ENCODE peak calls at places on chromosome 12, in ten cellular contexts. Y is tibial nerve; O is naive thymus-derived CD4-positive, alpha-beta T cell; Q is heart right ventricle; R is suprapubic skin; F is fibroblast of lung; Z is psoas muscle; P is GM23338; I is heart left ventricle; K is A549. M is an unnamed sample. For H3K4me1, the result is how much of the 10 kb centered on the place peaks cover.

GRCh38 chr12:108525681-108526080 is 10.6 kb downstream of the FICD start:
- DNase-seq in F (no peak), K (no peak), R (no peak), O (no peak), Q (no peak), Z (no peak), P (no peak), Y (no peak), I (no peak), M (no peak)

GRCh38 chr12:95380997-95381786 is 92.8 kb upstream of the METAP2 start:
- DNase-seq in Q (no peak), Y (no peak), O (no peak), F (peak), K (no peak), I (no peak), R (no peak), P (no peak), Z (no peak), M (no peak)

GRCh38 chr12:92698466-92698865 is 4.3 kb upstream of the PLEKHG7 start:
- DNase-seq in P (no peak), I (no peak), Z (no peak), K (no peak), F (no peak), O (no peak), Y (no peak), R (no peak), Q (no peak), M (no peak)

GRCh38 chr12:103518899-103519298 is 23.1 kb upstream of the C12orf42 start:
- DNase-seq in K (no peak), Y (no peak), F (no peak), Q (no peak), R (no peak), Z (no peak), O (no peak), P (no peak), I (no peak), M (no peak)

GRCh38 chr12:20194171-20194570 is 174.2 kb upstream of the PDE3A start:
- DNase-seq in O (no peak), K (peak), Y (no peak), Z (no peak), Q (no peak), R (no peak), P (peak), I (no peak), F (peak), M (no peak)

GRCh38 chr12:99769581-99769980 is 122.0 kb downstream of the GARIN6 start:
- DNase-seq in F (no peak), K (no peak), Y (no peak), Z (no peak), O (no peak), R (no peak), Q (no peak), P (no peak), I (no peak), M (no peak)

GRCh38 chr12:119687344-119687865 is 19.5 kb downstream of the PRKAB1 start:
- DNase-seq in F (no peak), O (no peak), Y (no peak), I (no peak), R (no peak), K (no peak), Z (no peak), Q (no peak), P (no peak), M (no peak)

GRCh38 chr12:2999265-2999841 is 40.2 kb downstream of the TEAD4 start:
- DNase-seq in P (peak), O (no peak), Y (no peak), I (no peak), R (no peak), Z (peak), Q (peak), K (no peak), F (no peak), M (no peak)

GRCh38 chr12:56806303-56806702 is 43.2 kb downstream of the HSD17B6 start:
- DNase-seq in K (no peak), Z (no peak), R (no peak), Y (no peak), O (no peak), P (no peak), F (no peak), I (no peak), Q (no peak), M (no peak)

GRCh38 chr12:2957816-2958431 is 1.3 kb upstream of the TEAD4 start:
- DNase-seq in Z (no peak), Y (no peak), R (no peak), P (no peak), Q (no peak), O (no peak), K (no peak), I (no peak), F (no peak), M (no peak)

GRCh38 chr12:11580125-11580751 is 69.2 kb upstream of the ETV6 start:
- DNase-seq in Z (no peak), R (no peak), Y (no peak), P (no peak), O (no peak), K (peak), Q (no peak), F (peak), I (no peak), M (no peak)

GRCh38 chr12:64923536-64923935 is 99.1 kb downstream of the TBC1D30 start:
- DNase-seq in O (no peak), Y (no peak), Q (no peak), R (no peak), F (no peak), I (no peak), Z (no peak), K (no peak), P (no peak), M (no peak)

GRCh38 chr12:108589028-108589839 is 8.7 kb downstream of the TMEM119 start:
- DNase-seq in Z (no peak), P (no peak), F (peak), Y (no peak), Q (no peak), I (no peak), O (no peak), K (no peak), R (no peak), M (no peak)

GRCh38 chr12:106358410-106359241 is 1.1 kb downstream of the POLR3B start:
- DNase-seq in R (no peak), Q (no peak), F (peak), Y (no peak), Z (peak), O (no peak), P (no peak), I (peak), K (no peak), M (no peak)

GRCh38 chr12:54169036-54169435 is 19.7 kb downstream of the SMUG1 start:
- DNase-seq in F (no peak), Z (no peak), K (no peak), P (no peak), Y (no peak), I (no peak), Q (no peak), R (no peak), O (no peak), M (no peak)

GRCh38 chr12:103955811-103956514 is 9.7 kb upstream of the TDG start:
- DNase-seq in Y (no peak), Q (no peak), O (no peak), P (no peak), Z (no peak), K (no peak), I (no peak), R (no peak), F (no peak), M (no peak)

GRCh38 chr12:83796527-83796926 is 1109.8 kb downstream of the TMTC2 start:
- DNase-seq in I (no peak), O (no peak), Z (no peak), P (peak), Y (no peak), Q (no peak), R (no peak), K (no peak), F (no peak), M (no peak)

GRCh38 chr12:460301-461230 is 827 bp downstream of the B4GALNT3 start:
- DNase-seq in P (peak), Z (peak), R (no peak), F (no peak), I (no peak), O (peak), Y (no peak), K (no peak), Q (peak), M (no peak)

DNA sequence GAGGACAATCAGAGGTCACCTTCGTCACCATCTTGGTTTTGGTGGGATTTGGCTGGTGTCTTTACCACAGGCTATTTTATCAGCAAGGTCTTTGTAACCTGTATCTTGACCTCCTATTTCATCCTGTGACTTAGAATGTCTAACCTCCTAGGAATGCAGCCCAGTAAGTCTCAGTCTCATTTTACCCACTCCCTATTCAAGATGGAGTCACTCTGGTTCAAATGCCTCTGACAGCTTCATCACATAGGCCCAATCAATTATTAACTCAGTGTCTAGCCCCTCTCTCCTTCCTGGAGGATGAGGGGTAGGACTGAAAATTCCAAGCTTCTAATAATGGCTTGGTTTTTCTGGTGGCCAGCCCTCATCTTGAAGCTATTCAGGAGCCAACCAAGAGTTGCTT is 111.4 kb upstream of the NAP1L1 start:
- DNase-seq in F (no peak), I (no peak), Y (no peak), P (no peak), O (no peak), K (no peak), Q (no peak), R (no peak), Z (no peak), M (no peak)
- H3K4me1 ChIP-seq in F (under half), I (under half), Y (under half), P (under half), O (under half), K (under half), Q (under half), R (under half), Z (under half), M (under half)

GRCh38 chr12:132432721-132433577 is 57.0 kb upstream of the FBRSL1 start:
- DNase-seq in R (no peak), K (no peak), P (no peak), I (no peak), O (no peak), Z (peak), Y (no peak), F (peak), Q (no peak), M (no peak)

GRCh38 chr12:132433641-132434395 is 56.1 kb upstream of the FBRSL1 start:
- DNase-seq in F (no peak), Y (no peak), Z (no peak), K (no peak), I (no peak), P (no peak), R (no peak), Q (no peak), O (no peak), M (no peak)

GRCh38 chr12:132429932-132430643 is 59.9 kb upstream of the FBRSL1 start:
- DNase-seq in F (no peak), Y (no peak), R (no peak), I (no peak), Z (no peak), O (peak), P (peak), Q (no peak), K (peak), M (no peak)

GRCh38 chr12:132430838-132431826 is 58.8 kb upstream of the FBRSL1 start:
- DNase-seq in Z (no peak), R (no peak), P (peak), Y (no peak), I (no peak), K (no peak), F (no peak), Q (no peak), O (no peak), M (no peak)

GRCh38 chr12:132432126-132432525 is 57.8 kb upstream of the FBRSL1 start:
- DNase-seq in Z (no peak), O (no peak), R (no peak), I (no peak), F (no peak), Y (no peak), K (no peak), P (no peak), Q (no peak), M (no peak)
- H3K27ac ChIP-seq in Z (no peak), O (no peak), R (no peak), I (no peak), F (no peak), Y (no peak), K (no peak), P (no peak), Q (no peak), M (no peak)

GRCh38 chr12:122977153-122977552 is 2.1 kb downstream of the OGFOD2 start:
- DNase-seq in Q (no peak), F (no peak), K (no peak), I (no peak), P (no peak), O (no peak), Y (no peak), Z (no peak), R (no peak), M (no peak)
- H3K4me1 ChIP-seq in Q (under half), F (under half), K (under half), I (half or more), P (under half), O (under half), Y (under half), Z (under half), R (half or more), M (under half)

DNA sequence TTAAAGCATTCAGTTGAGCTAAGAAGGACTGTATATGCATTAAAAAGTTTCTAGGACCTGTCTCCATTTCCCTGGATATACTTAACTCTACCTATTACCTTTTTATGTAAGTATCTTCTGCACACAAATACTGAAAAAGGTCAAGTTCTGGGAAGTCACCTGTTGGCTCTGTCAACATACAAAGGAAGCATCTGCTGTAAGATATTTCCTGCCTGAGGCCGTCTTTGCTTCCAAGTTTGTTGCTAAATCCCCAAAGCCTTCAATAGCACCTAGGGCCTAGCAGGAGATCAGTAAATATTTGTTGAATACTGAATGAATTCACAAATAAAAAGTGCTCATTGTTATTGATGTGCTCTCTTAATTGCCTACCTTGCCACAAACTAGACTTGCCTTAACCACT is 188.4 kb downstream of the DUSP6 start:
- DNase-seq in K (peak), Q (no peak), F (no peak), Z (no peak), Y (no peak), P (no peak), R (no peak), I (no peak), O (no peak), M (no peak)
- H3K27ac ChIP-seq in K (no peak), Q (peak), F (no peak), Z (no peak), Y (no peak), P (no peak), R (no peak), I (peak), O (no peak), M (peak)

GRCh38 chr12:1740161-1740948 is 49.5 kb downstream of the ADIPOR2 start:
- DNase-seq in R (no peak), I (no peak), P (no peak), Q (no peak), Y (no peak), O (no peak), K (no peak), Z (no peak), F (no peak), M (no peak)

GRCh38 chr12:1739368-1739767 is 48.5 kb downstream of the ADIPOR2 start:
- DNase-seq in R (no peak), F (no peak), Q (no peak), O (no peak), Y (no peak), Z (no peak), I (no peak), K (no peak), P (no peak), M (no peak)

GRCh38 chr12:1738480-1738879 is 47.6 kb downstream of the ADIPOR2 start:
- DNase-seq in I (no peak), R (no peak), O (no peak), Z (no peak), P (no peak), F (no peak), K (no peak), Y (no peak), Q (no peak), M (no peak)

GRCh38 chr12:1744932-1745331 is 54.1 kb downstream of the ADIPOR2 start:
- DNase-seq in O (no peak), F (no peak), Y (no peak), R (no peak), Q (no peak), P (peak), Z (no peak), I (no peak), K (no peak), M (no peak)

DNA sequence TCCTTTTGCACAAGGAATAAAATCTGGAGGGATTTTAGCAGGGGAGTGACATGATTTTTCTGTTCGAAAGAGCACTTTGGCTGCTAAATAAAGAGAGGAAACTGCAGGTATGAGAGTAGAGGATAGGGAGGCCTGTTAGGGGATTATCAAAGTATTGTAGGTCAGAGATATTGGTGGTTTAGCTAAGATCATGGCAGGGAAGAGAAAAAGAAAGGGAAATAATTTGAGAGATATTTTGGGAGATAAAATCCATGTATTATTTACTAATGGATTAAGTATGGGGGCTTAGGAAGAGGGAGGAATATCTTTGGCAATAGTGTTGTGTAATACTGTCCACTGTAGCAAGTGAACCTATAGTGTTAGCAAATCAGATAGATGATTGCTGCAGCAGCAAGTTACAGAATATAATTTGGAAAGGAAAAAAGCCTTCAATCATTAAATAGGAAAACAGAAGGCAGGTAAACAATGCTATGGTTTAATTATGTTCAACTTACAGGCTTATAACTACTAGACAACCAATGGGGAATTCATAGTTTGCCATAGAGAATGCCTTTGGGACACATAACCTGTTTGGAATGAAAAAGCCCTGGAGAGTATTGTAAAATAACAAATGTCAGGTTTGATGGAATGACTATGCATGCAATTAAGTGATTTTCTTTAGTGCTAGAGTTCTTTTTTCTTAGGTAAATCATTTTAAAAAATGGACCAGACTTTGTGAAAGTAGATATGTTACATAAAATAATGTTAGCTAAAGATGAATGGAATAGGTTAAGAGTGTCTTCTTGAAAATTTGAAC is 50.5 kb downstream of the ADIPOR2 start:
- DNase-seq in Q (no peak), Z (no peak), Y (no peak), O (no peak), F (no peak), P (no peak), R (no peak), I (no peak), K (no peak), M (no peak)
- H3K4me1 ChIP-seq in Q (under half), Z (half or more), Y (under half), O (under half), F (under half), P (under half), R (under half), I (under half), K (under half), M (under half)

DNA sequence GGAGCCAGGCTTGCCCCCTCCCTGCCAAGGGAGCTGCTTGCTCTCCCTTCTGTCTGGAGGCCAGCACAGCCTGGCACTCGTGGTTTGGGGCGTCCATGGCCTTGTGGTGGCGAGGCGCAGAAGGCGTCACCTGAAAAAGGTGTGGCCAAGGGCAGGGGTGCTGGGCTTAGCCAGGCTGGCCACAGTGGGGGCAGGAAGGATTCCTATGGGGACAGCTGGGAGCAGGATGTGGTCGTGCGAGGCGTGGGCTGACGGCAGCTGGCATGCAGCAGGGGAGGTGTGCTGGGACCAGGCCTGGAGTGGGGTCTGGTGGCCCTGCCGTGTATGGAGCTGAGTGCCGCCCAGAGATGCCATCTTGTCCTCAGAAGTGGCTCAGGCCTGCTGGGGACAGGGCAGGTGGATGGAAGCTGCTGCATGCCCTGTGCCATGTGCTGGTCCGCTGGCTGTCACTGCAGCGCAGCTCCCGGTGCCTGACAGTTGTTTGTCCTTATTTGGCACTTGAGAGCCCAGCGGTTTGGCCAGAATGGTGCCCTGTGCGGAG is 30.0 kb downstream of the SH2B3 start:
- DNase-seq in Z (no peak), O (no peak), R (no peak), Q (no peak), F (no peak), Y (no peak), K (no peak), P (no peak), I (no peak), M (no peak)
- H3K27ac ChIP-seq in Z (no peak), O (peak), R (peak), Q (peak), F (peak), Y (peak), K (no peak), P (no peak), I (peak), M (peak)

GRCh38 chr12:18153826-18154225 is 63.8 kb upstream of the RERGL start:
- DNase-seq in K (no peak), Z (no peak), Q (no peak), Y (no peak), I (no peak), R (no peak), P (peak), F (no peak), O (no peak), M (no peak)

GRCh38 chr12:18160901-18161300 is 70.9 kb upstream of the RERGL start:
- DNase-seq in F (no peak), Q (no peak), Z (no peak), I (no peak), K (no peak), R (no peak), O (no peak), P (no peak), Y (no peak), M (no peak)

DNA sequence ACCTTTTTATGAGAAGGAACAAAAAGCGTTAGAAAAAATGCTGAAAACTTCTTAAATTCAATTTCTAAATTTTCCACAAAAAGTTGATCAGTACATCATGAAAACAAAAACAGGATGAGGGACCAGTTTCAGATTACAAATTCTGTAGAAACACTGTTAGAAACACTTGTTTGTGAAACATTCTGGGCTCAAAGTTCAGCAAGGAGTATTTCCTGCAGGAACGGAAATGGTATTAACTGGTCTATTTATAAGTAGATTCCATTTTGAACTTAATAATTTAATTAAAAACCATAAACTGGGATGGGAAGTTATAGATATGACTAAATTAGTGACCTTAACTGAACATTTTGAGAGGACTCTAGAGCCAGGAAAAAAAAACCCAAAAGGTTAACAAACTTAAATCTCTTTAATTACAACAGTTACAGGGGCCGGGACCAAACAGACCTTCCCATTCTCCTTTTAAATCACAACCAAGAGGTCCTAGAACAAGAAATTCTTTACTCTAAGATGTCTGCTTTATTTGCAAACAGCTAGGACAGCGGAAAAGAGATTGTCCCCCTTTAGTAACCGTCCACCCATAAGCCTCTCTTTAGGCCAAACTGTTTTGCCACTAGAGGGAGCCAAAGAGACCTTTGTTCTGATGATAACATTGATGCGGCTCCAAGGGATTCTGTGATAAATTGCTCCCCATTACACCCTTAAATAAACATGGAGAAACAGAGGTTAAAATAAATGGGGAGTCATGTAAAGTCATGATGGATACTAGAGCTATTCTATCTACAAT is 69.0 kb upstream of the RERGL start:
- DNase-seq in O (peak), F (peak), Z (no peak), I (no peak), P (peak), Q (no peak), Y (no peak), K (peak), R (no peak), M (no peak)
- H3K4me1 ChIP-seq in O (under half), F (under half), Z (under half), I (under half), P (under half), Q (under half), Y (under half), K (under half), R (under half), M (under half)

GRCh38 chr12:4289334-4289878 is 15.8 kb downstream of the CCND2 start:
- DNase-seq in I (peak), R (peak), Y (no peak), O (no peak), K (no peak), Q (no peak), P (no peak), Z (no peak), F (no peak), M (no peak)
- H3K27ac ChIP-seq in I (peak), R (peak), Y (peak), O (peak), K (no peak), Q (peak), P (peak), Z (no peak), F (no peak), M (no peak)